ENCODE peak calls at places on chromosomes 1 and 21, in eight cellular contexts. T is neuronal stem cell; H is mucosa of descending colon; S is endothelial cell; Z is A549; R is AG04450; K is H7; X is stimulated activated CD4-positive, alpha-beta T cell treated with anti-CD3 and anti-CD28 coated beads, Interleukin-4, amount 100 ng/mL, for 4 hours. A is an unnamed sample.

GRCh38 chr1:27058976-27059688 is 46.5 kb upstream of the TENT5B start:
- DNase-seq in Z (no peak), K (peak; percentile 60), R (no peak), S (no peak), H (no peak), T (no peak), X (no peak), A (no peak)

GRCh38 chr1:119771016-119771415 is 2.3 kb upstream of the HMGCS2 start:
- DNase-seq in H (no peak), Z (no peak), S (peak; percentile 25), R (no peak), T (no peak), X (no peak), K (peak; percentile 33), A (no peak)

GRCh38 chr1:89836252-89836996 is 15.6 kb downstream of the LRRC8D start:
- DNase-seq in X (no peak), S (no peak), K (no peak), H (no peak), Z (no peak), R (no peak), T (no peak), A (no peak)

GRCh38 chr1:185811062-185811709 is 77.0 kb downstream of the HMCN1 start:
- DNase-seq in H (no peak), Z (no peak), K (no peak), X (no peak), R (no peak), T (no peak), S (no peak), A (no peak)

GRCh38 chr1:8089535-8090228 is 63.6 kb upstream of the ERRFI1 start:
- DNase-seq in K (no peak), R (no peak), S (no peak), H (no peak), T (no peak), X (no peak), Z (no peak), A (no peak)

GRCh38 chr21:30146558-30147282 is 19.9 kb downstream of the CLDN17 start:
- DNase-seq in K (no peak), T (no peak), H (no peak), Z (no peak), X (no peak), S (no peak), R (no peak), A (no peak)

GRCh38 chr1:2452583-2453315 is 23.3 kb upstream of the PLCH2 start:
- DNase-seq in S (no peak), K (peak; percentile 78), R (no peak), X (no peak), T (no peak), H (no peak), Z (no peak), A (peak; percentile 84)

GRCh38 chr1:110787328-110788071 is 85.4 kb upstream of the CD53 start:
- DNase-seq in K (no peak), R (no peak), S (no peak), T (no peak), X (peak; percentile 29), Z (no peak), H (peak; percentile 26), A (no peak)

GRCh38 chr1:119345398-119345797 is 23.2 kb upstream of the HAO2 start:
- DNase-seq in Z (no peak), T (no peak), K (no peak), S (no peak), X (no peak), H (no peak), R (no peak), A (no peak)

GRCh38 chr1:28571911-28572310 is 19.0 kb downstream of the TRNAU1AP start:
- DNase-seq in Z (no peak), H (no peak), K (no peak), T (no peak), S (no peak), X (no peak), R (no peak), A (no peak)

GRCh38 chr1:201750934-201751333 is 78.0 kb upstream of the IPO9 start:
- DNase-seq in H (no peak), T (no peak), R (no peak), X (no peak), S (no peak), Z (no peak), K (no peak), A (no peak)

GRCh38 chr1:212244441-212244840 is 40.8 kb upstream of the PPP2R5A start:
- DNase-seq in Z (no peak), X (no peak), K (no peak), T (no peak), R (no peak), H (no peak), S (no peak), A (no peak)

GRCh38 chr1:65985393-65986066 is 192.8 kb downstream of the PDE4B start:
- DNase-seq in T (no peak), S (no peak), Z (no peak), R (no peak), H (no peak), X (no peak), K (no peak), A (no peak)

A was measured in head of caudate nucleus.